ENCODE peak calls at places on chromosome 2, in five cellular contexts. C is AG04450, V is GM23248, K is bronchial epithelial cell, J is hepatocyte. L is an unnamed sample.

GRCh38 chr2:8752385-8752784 is 70.5 kb downstream of the ID2 start:
- DNase-seq in C (no peak), J (no peak), K (no peak), V (no peak), L (no peak)

GRCh38 chr2:33372940-33373553 is 103.4 kb upstream of the RASGRP3 start:
- DNase-seq in J (peak; percentile 58), C (no peak), V (no peak), K (peak; percentile 70), L (no peak)

GRCh38 chr2:12709207-12709522 is 7.6 kb upstream of the TRIB2 start:
- DNase-seq in K (no peak), J (no peak), C (no peak), V (no peak), L (no peak)

GRCh38 chr2:43402452-43402937 is 176.1 kb upstream of the ZFP36L2 start:
- DNase-seq in J (no peak), K (peak; percentile 75), V (no peak), C (no peak), L (no peak)

GRCh38 chr2:132881540-132881939 is 211.5 kb upstream of the LYPD1 start:
- DNase-seq in K (no peak), V (no peak), C (no peak), J (no peak), L (no peak)

GRCh38 chr2:92073036-92073814 is 2798.0 kb upstream of the TEKT4 start:
- DNase-seq in V (no peak), J (peak; percentile 2), C (no peak), K (no peak), L (peak; percentile 2)

GRCh38 chr2:190879474-190880373 is 897 bp upstream of the GLS start:
- DNase-seq in J (no peak), C (no peak), K (no peak), V (peak; percentile 77), L (no peak)

GRCh38 chr2:142980246-142981068 is 103.0 kb downstream of the KYNU start:
- DNase-seq in C (no peak), J (peak; percentile 48), V (peak; percentile 60), K (peak; percentile 72), L (no peak)

GRCh38 chr2:3805120-3805519 is 101.7 kb downstream of the DCDC2C start:
- DNase-seq in C (no peak), J (peak; percentile 44), K (no peak), V (peak; percentile 14), L (no peak)

GRCh38 chr2:160533482-160533881 is 39.9 kb upstream of the RBMS1 start:
- DNase-seq in C (no peak), K (no peak), J (no peak), V (peak; percentile 19), L (no peak)

DNA sequence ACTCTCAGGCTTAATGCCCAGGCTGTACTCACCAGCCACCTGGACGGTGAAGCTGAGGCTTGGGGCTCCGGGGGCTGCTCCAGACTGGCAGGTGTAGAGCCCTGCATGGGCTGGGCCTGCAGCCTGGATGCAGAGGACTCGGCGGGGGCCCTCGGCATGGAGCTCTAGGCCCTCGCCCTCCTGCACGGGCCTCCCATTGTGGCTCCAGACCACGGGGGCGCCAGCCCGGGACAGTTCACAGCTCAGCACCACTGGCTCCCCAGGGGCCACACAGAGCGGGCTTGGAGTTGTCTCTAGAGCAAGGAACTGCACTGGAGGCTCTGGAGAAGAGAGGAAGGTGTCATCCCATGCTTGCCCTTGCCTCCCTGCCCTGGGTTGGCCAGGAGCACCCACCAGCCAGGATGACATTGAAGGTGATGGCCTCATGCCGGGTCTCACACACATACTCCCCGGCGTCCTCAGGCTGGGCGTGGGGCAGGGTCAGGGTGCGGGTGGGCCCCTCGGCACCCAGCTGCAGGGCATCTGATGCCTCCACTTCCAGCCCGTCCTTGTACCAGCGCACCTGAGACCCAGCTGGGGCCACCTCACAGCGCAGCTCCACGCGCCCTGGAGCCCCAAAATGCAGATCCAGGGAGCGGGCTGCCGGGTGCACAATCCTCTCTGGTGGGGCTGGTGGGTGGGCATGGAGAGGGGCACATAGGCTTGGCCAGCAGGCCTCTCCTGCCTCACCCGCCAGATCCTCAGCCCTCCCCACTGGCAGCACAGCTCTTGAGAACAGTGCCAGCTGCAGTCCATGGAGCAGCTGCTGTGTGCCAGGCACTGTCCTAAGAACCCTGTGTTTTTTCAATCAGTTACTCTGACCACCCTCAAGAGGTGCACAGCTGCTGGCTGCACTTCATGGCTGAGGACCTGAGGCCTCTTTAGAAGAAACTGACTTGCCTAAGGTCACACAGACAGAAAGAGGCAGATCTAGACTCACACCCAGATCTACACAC is 13.3 kb downstream of the OBSL1 start:
- DNase-seq in V (no peak), K (no peak), J (no peak), C (no peak), L (no peak)
- H3K27me3 ChIP-seq in V (no peaks in the 10 kb centered on the region), K (peaks cover under 1% of the 10 kb centered on the region), J (peaks cover 2% of the 10 kb centered on the region), C (peaks cover 8% of the 10 kb centered on the region), L (peaks cover 28% of the 10 kb centered on the region)

GRCh38 chr2:455913-456312 is 168.0 kb upstream of the ALKAL2 start:
- DNase-seq in C (no peak), J (no peak), K (no peak), V (no peak), L (no peak)
- H3K27me3 ChIP-seq in C (no peaks in the 10 kb centered on the region), J (peaks cover 7% of the 10 kb centered on the region), K (no peaks in the 10 kb centered on the region), V (no peaks in the 10 kb centered on the region), L (peaks cover 33% of the 10 kb centered on the region)

GRCh38 chr2:98343371-98343770 is 2.9 kb upstream of the CNGA3 start:
- DNase-seq in V (no peak), J (no peak), K (no peak), C (no peak), L (no peak)

GRCh38 chr2:98347298-98348065 is 1.2 kb downstream of the CNGA3 start:
- DNase-seq in K (no peak), V (peak; percentile 9), C (no peak), J (no peak), L (no peak)

GRCh38 chr2:98350411-98350810 is 4.2 kb downstream of the CNGA3 start:
- DNase-seq in V (peak; percentile 9), C (no peak), J (no peak), K (no peak), L (no peak)

GRCh38 chr2:98346259-98347236 is at the start of gene CNGA3:
- DNase-seq in K (no peak), V (peak; percentile 57), C (no peak), J (peak; percentile 50), L (no peak)

GRCh38 chr2:98348066-98348561 is 1.9 kb downstream of the CNGA3 start:
- DNase-seq in C (no peak), V (peak; percentile 18), J (no peak), K (no peak), L (no peak)
- H3K27me3 ChIP-seq in C (peaks cover 55% of the 10 kb centered on the region), V (peaks cover 42% of the 10 kb centered on the region), J (peaks cover 81% of the 10 kb centered on the region), K (peaks cover 37% of the 10 kb centered on the region), L (peaks cover 65% of the 10 kb centered on the region)

DNA sequence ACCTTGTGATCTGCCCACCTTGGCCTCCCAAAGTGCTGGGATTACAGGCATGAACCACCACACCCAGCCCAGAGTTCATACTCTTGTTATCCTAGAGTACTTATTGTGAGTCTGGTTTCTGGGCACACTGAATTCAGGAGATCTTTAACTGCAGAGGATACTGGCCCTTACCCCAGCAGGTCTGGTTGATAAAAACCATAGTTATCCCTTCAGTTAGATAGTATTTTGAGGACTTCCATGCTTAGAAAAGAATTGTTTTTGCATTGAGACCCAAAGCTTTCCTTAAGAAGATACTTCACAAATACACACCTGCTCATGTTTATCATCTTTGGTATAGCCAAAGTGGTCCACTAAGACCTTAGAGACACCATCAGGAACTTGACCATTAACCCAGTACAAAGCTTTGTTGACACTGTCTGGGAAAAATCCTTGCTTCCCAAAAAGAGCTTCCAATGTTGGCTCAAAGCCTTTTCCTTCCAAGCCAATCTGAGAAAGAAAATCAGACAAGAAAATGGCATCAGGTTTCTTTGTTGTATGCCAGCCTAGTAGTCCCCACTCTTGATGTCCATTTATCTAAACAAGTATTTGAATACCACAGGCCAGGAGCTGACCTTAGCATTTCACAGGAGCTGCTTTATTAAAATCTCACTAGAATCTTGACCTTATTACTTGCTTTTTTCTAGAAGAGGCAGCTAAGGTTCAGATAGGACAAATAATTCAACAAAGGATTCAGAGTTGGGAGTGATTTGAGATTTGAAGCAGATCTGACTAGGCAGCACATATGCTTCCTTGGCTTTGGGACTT is 17.2 kb downstream of the APOB start:
- DNase-seq in V (no peak), J (no peak), C (no peak), K (no peak), L (no peak)
- H3K27me3 ChIP-seq in V (no peaks in the 10 kb centered on the region), J (no peaks in the 10 kb centered on the region), C (no peaks in the 10 kb centered on the region), K (no peaks in the 10 kb centered on the region), L (peaks cover 9% of the 10 kb centered on the region)

GRCh38 chr2:19363474-19363778 is 5.0 kb upstream of the OSR1 start:
- DNase-seq in J (no peak), C (no peak), V (no peak), K (no peak), L (no peak)
- H3K27me3 ChIP-seq in J (peaks cover 48% of the 10 kb centered on the region), C (peaks cover 6% of the 10 kb centered on the region), V (no peaks in the 10 kb centered on the region), K (no peaks in the 10 kb centered on the region), L (peaks cover 31% of the 10 kb centered on the region)

GRCh38 chr2:63054812-63055509 is 4.3 kb downstream of the OTX1 start:
- DNase-seq in C (no peak), K (no peak), J (no peak), V (no peak), L (no peak)

GRCh38 chr2:63053889-63054725 is 3.5 kb downstream of the OTX1 start:
- DNase-seq in K (no peak), V (peak; percentile 27), J (peak; percentile 13), C (no peak), L (no peak)

GRCh38 chr2:63056309-63057065 is 5.9 kb downstream of the OTX1 start:
- DNase-seq in V (peak; percentile 51), J (peak; percentile 28), K (no peak), C (no peak), L (no peak)

GRCh38 chr2:63057249-63058148 is 6.9 kb downstream of the OTX1 start:
- DNase-seq in V (no peak), K (no peak), C (no peak), J (no peak), L (no peak)

GRCh38 chr2:63055510-63056308 is 5.1 kb downstream of the OTX1 start:
- DNase-seq in J (no peak), V (peak; percentile 58), K (no peak), C (no peak), L (no peak)
- H3K27me3 ChIP-seq in J (peaks cover 98% of the 10 kb centered on the region), V (peaks cover 75% of the 10 kb centered on the region), K (no peaks in the 10 kb centered on the region), C (peaks cover 99% of the 10 kb centered on the region), L (peaks cover 94% of the 10 kb centered on the region)

GRCh38 chr2:19359456-19359855 is 1.0 kb upstream of the OSR1 start:
- DNase-seq in J (no peak), C (no peak), V (no peak), K (no peak), L (no peak)

GRCh38 chr2:19361325-19361990 is 3.0 kb upstream of the OSR1 start:
- DNase-seq in C (no peak), K (no peak), J (no peak), V (peak; percentile 71), L (no peak)

GRCh38 chr2:19360266-19360665 is 1.8 kb upstream of the OSR1 start:
- DNase-seq in J (no peak), K (no peak), V (no peak), C (no peak), L (no peak)

GRCh38 chr2:19362094-19362649 is 3.7 kb upstream of the OSR1 start:
- DNase-seq in K (peak; percentile 41), C (no peak), J (no peak), V (peak; percentile 57), L (no peak)

DNA sequence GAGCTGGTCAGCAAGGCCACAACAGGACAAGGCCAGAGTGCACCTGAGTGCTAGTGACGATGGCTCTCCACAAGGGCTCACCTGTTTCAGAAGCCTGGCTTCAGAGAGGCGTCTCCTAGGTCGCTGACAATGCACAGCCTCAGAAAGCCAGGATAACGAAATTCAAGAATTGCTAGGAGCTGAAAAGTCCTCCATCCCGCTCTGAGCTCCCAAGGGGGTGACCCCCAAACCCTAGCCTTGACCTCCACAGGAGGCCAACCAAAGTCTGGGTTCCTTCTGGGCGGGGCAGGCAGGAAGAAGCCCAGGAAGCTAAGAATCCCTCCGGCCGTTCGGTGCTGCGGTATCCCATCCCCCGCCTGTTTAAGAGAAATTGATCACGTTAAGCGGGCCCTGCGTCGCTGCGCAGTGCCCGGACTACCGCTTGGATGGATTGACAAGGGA is 2.5 kb upstream of the OSR1 start:
- DNase-seq in V (no peak), J (no peak), K (no peak), C (no peak), L (no peak)
- H3K27me3 ChIP-seq in V (no peaks in the 10 kb centered on the region), J (peaks cover 64% of the 10 kb centered on the region), K (peaks cover 8% of the 10 kb centered on the region), C (peaks cover 5% of the 10 kb centered on the region), L (peaks cover 56% of the 10 kb centered on the region)

L was measured in CD4-positive, alpha-beta T cell.